ENCODE peak calls at places on chromosomes 2 and 18, in five cellular contexts. T is heart left ventricle, V is IMR-90, K is neural crest cell, W is psoas muscle. U is an unnamed sample.

GRCh38 chr18:46096651-46097300 is 1.3 kb downstream of the ATP5F1A start:
- DNase-seq in W (no peak), T (no peak), V (no peak), K (no peak), U (no peak)

GRCh38 chr2:239731422-239731821 is 293.7 kb downstream of the NDUFA10 start:
- DNase-seq in T (peak), W (peak), K (no peak), V (no peak), U (peak)

GRCh38 chr2:49271060-49271665 is 116.8 kb upstream of the FSHR start:
- DNase-seq in T (no peak), K (no peak), W (no peak), V (no peak), U (no peak)

GRCh38 chr2:143581989-143582719 is 452.9 kb downstream of the ARHGAP15 start:
- DNase-seq in V (peak), K (no peak), T (no peak), W (no peak), U (no peak)

GRCh38 chr2:219701847-219702634 is 74.6 kb downstream of the SLC4A3 start:
- DNase-seq in W (peak), K (no peak), V (peak), T (peak), U (no peak)

GRCh38 chr2:8574196-8575010 is 107.5 kb upstream of the ID2 start:
- DNase-seq in K (no peak), W (no peak), V (peak), T (no peak), U (peak)

GRCh38 chr2:43070676-43071491 is 155.5 kb downstream of the ZFP36L2 start:
- DNase-seq in W (peak), V (no peak), T (no peak), K (peak), U (no peak)

GRCh38 chr2:12930382-12930781 is 213.6 kb downstream of the TRIB2 start:
- DNase-seq in V (no peak), T (no peak), K (no peak), W (no peak), U (no peak)

GRCh38 chr2:191302459-191303155 is 57.4 kb downstream of the MYO1B start:
- DNase-seq in K (no peak), V (peak), W (no peak), T (no peak), U (no peak)

GRCh38 chr2:234146087-234146826 is 95.8 kb downstream of the SPP2 start:
- DNase-seq in V (peak), K (no peak), T (no peak), W (no peak), U (no peak)

GRCh38 chr2:218218409-218219185 is 1.6 kb downstream of the ARPC2 start:
- DNase-seq in K (no peak), V (no peak), W (no peak), T (no peak), U (no peak)

GRCh38 chr2:234795974-234796690 is 155.7 kb upstream of the SH3BP4 start:
- DNase-seq in K (no peak), T (no peak), V (no peak), W (no peak), U (no peak)

GRCh38 chr2:144041612-144042011 is 478.3 kb downstream of the ZEB2 start:
- DNase-seq in K (no peak), T (no peak), W (no peak), V (no peak), U (no peak)

GRCh38 chr18:27844416-27844792 is 332.5 kb downstream of the CDH2 start:
- DNase-seq in W (no peak), T (no peak), V (peak), K (no peak), U (no peak)

GRCh38 chr2:169716229-169716886 is 17.3 kb upstream of the KLHL23 start:
- DNase-seq in T (no peak), K (no peak), W (no peak), V (peak), U (no peak)

GRCh38 chr2:12050381-12050780 is 303.9 kb downstream of the LPIN1 start:
- DNase-seq in T (no peak), V (peak), W (no peak), K (no peak), U (no peak)

GRCh38 chr2:28563869-28564268 is 68.0 kb downstream of the PLB1 start:
- DNase-seq in V (no peak), K (no peak), T (no peak), W (no peak), U (no peak)

GRCh38 chr2:75076088-75076487 is 117.6 kb downstream of the POLE4 start:
- DNase-seq in V (no peak), T (no peak), K (no peak), W (no peak), U (no peak)

GRCh38 chr2:69915050-69915945 is at the start of gene MXD1:
- DNase-seq in T (peak), W (peak), V (no peak), K (no peak), U (peak)

DNA sequence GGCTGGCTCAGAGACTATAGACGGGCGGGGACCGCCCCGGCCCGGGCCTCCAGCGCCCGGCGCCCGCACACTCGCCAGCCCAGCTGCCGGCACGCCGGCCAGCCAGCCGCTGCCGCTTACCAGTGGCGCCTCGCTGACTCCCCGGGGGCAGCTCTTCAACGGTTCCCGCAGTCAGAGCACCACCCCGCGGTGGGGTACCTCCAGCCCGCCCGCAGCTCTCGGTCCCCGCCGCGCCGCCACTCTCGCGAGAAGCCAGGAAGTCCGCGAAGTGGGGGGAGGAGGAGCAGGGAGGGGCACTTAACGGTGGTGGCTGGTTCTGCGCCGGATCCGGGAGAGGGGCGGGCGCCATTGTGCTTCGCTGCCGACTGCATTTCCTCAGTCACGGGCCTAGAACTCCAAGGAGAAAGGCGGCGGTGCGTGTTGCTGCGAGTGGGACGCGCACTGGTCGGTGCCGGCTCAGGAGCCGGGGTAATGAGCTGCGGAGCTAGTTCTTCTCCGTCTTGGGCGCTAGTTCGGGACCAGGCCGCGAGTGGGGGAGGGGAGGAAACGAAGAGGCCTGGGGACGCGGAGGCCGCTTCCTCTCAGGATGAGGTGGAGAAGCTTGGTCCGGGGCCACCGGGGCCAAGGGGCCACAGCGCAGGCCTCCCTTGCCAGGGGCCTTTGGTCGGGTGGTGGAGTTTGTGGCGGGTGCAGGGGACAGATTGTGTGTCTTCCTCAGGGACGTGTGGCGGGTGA is at the start of gene MARCHF7:
- DNase-seq in K (peak), W (peak), T (peak), V (peak), U (peak)
- TF ChIP-seq CTCF in K (peak), W (peak), T (peak), V (peak), U (peak)

GRCh38 chr18:33849731-33850130 is 271.7 kb downstream of the ASXL3 start:
- DNase-seq in K (no peak), V (no peak), T (no peak), W (no peak), U (no peak)

GRCh38 chr18:33854086-33854826 is 276.2 kb downstream of the ASXL3 start:
- DNase-seq in T (no peak), K (no peak), V (no peak), W (no peak), U (no peak)

GRCh38 chr18:33854827-33855139 is 276.8 kb downstream of the ASXL3 start:
- DNase-seq in K (no peak), T (no peak), V (no peak), W (no peak), U (no peak)

DNA sequence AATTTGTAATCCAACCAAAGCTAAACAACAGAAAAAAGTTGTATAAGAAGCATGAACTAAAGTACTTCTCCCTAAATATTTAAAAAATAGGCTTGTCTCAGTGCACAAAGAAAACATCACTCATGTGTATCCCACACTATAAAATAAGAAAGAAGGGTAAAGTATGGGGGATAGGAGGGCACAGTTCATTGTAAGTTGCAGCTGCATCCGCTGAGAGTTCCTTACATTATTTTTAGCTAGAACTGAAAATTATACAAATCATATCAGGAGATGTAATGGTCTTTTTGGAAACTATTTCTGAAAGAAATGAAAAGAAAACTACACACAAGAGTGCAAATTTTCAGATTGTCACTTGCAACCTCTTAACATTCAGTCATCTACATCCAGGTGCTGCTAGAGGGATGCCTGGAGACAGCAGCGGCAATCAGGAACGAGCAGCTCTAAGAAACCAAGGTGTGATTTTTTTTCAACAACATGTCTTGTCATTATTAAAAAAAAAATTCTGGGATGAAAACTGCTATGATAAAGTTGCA is 273.6 kb downstream of the ASXL3 start:
- DNase-seq in V (no peak), W (no peak), K (no peak), T (no peak), U (no peak)
- TF ChIP-seq CTCF in V (no peak), W (no peak), K (no peak), T (no peak), U (no peak)

GRCh38 chr2:237685408-237685807 is 58.0 kb downstream of the LRRFIP1 start:
- DNase-seq in W (no peak), V (no peak), K (no peak), T (no peak), U (no peak)
- TF ChIP-seq CTCF in W (peak), V (peak), K (peak), T (peak), U (peak)

DNA sequence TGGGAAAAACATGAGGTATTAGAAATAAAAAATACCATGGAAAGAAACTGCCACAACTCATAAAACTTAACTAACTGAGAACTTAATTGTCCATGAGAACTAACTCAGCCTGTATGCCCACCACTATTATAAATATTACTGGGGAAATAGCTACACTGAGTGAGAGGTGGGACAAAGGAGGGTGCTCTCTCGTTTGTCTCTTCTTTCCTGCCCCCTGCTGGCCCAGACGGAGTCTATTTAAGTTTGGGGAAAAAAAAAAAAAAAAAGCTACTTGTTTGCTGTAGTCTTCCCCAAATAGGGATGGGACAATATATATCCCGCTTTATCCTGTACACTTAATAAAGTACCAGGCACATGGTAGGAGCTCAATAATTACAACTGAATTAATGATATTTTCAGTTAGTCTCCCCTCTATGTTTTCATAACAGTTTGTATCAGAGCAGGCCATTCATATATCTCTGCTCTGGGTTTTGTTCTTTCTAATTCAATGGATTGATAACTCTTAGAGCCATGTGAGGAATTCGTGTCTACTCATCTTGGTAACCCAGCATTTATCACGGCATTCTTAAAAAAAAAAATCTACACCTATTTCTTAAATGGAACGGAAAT is 647.7 kb upstream of the PKDCC start:
- DNase-seq in W (no peak), V (no peak), K (peak), T (no peak), U (no peak)
- TF ChIP-seq CTCF in W (no peak), V (peak), K (peak), T (peak), U (peak)

DNA sequence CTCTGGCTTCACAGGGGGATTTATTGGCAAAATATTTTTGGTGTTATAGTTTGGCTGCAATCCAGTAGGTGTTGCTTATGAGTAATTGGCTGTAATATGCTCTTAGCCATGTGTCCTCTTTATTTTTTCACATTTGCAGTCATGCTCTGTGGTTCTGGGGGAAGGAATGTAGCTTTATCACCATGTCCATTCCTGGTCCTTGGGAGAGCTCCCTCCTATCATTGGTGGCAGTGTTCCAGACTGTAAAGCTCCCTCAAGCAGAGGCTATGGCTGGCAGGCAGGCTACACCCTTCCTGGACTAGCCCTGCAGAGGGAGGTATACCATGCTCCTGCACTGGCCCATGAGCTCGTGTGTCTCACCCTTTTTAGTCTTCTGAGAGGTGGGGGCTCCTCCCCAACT is 120.0 kb upstream of the FSIP2 start:
- DNase-seq in K (no peak), V (no peak), W (no peak), T (no peak), U (peak)
- TF ChIP-seq CTCF in K (no peak), V (no peak), W (no peak), T (no peak), U (no peak)

GRCh38 chr2:64863097-64863820 is 125.9 kb upstream of the SLC1A4 start:
- DNase-seq in V (no peak), T (no peak), K (no peak), W (no peak), U (no peak)

GRCh38 chr2:64867253-64867996 is 121.8 kb upstream of the SLC1A4 start:
- DNase-seq in W (no peak), V (no peak), T (no peak), K (no peak), U (no peak)

GRCh38 chr2:64865073-64865830 is 123.9 kb upstream of the SLC1A4 start:
- DNase-seq in W (peak), V (peak), T (peak), K (peak), U (no peak)

GRCh38 chr2:64866797-64867196 is 122.4 kb upstream of the SLC1A4 start:
- DNase-seq in T (no peak), K (no peak), V (peak), W (no peak), U (no peak)

DNA sequence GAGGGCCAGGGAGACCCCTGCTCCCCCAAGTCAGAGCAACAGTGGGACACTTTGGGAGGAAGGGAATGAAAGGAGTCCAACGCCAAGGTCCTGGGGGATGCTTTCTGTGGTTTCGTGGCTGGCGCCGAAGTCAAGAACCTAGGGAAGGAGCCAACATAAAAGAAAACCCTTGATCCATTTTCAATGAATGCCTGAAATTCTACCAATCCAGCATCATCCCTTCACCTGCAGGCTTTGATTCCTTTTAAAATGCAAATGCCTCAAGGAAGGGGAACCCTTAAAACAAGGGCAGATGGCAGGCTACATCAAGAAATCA is 123.4 kb upstream of the SLC1A4 start:
- DNase-seq in V (no peak), W (no peak), K (no peak), T (no peak), U (no peak)
- TF ChIP-seq CTCF in V (no peak), W (no peak), K (no peak), T (no peak), U (peak)

GRCh38 chr18:22641973-22642372 is 224.3 kb upstream of the CTAGE1 start:
- DNase-seq in T (no peak), K (no peak), V (no peak), W (no peak), U (no peak)

GRCh38 chr18:22637787-22638186 is 220.1 kb upstream of the CTAGE1 start:
- DNase-seq in V (peak), K (no peak), T (no peak), W (no peak), U (no peak)

GRCh38 chr18:22639026-22639463 is 221.3 kb upstream of the CTAGE1 start:
- DNase-seq in K (no peak), V (peak), W (no peak), T (no peak), U (no peak)

GRCh38 chr18:22640281-22640842 is 222.6 kb upstream of the CTAGE1 start:
- DNase-seq in K (no peak), V (no peak), T (no peak), W (no peak), U (no peak)

DNA sequence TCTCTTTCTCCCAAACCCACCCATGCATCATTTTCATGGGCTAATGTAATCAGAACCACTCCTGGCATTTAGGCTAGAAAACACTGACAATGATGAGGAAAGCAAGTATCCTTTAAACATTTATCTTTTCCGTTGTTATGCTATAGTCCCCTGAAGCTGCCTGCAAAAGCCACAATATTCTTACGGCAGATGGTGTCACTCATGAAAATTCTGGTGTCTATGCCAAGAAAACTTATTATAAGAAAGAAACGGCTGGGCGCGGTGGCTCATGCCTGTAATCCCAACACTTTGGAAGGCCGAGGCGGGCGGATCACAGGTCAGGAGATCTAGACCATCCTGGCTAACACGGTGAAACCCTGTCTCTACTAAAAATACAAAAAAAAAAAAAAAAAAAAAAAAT is 221.9 kb upstream of the CTAGE1 start:
- DNase-seq in W (no peak), V (peak), T (no peak), K (no peak), U (no peak)
- TF ChIP-seq CTCF in W (no peak), V (no peak), T (no peak), K (no peak), U (no peak)

DNA sequence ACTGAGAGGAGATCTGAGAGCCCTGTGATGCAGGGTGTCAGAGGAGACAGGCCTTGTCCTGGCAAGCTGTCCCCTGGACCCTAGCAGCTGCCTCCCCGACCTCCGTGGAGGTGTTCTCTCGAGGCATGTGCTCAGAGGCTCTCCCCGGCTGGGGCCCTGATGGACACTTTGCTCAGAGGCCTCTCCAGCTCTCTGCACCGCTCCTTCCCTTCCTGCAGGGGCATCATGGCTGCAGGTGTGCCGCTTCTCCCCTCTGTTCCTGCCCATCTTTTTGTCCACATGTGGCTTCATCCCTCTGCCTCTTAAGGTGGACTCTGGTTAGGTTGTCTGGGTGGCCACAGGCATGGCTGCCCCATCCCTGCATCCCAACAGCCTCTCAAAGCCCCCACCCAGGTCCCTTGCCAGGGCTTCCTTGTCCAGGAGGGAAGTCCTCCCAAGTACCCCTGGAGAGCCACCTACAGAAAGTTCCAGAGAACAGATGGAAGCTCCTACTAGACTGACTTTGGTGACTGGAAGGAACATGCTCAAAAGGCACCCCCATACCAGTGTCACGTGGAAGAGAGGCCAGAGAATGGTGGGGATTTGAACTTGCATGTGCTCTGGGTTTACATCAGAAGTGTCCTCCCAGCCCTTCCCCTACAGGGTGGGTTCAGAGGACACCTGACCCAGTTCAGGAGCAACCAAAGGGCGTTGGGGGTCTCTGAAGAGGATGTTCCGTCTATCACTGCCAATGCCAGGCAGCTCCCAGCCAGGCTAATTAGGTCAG is 120.4 kb downstream of the KLHL29 start:
- DNase-seq in V (no peak), W (no peak), T (no peak), K (no peak), U (no peak)
- TF ChIP-seq CTCF in V (no peak), W (no peak), T (no peak), K (no peak), U (peak)

GRCh38 chr2:126866451-126866850 is 32.2 kb upstream of the TEX51 start:
- DNase-seq in V (no peak), T (no peak), W (no peak), K (no peak), U (no peak)

GRCh38 chr2:126860395-126860794 is 38.3 kb upstream of the TEX51 start:
- DNase-seq in W (no peak), T (no peak), K (no peak), V (no peak), U (no peak)

GRCh38 chr2:126862730-126863129 is 36.0 kb upstream of the TEX51 start:
- DNase-seq in V (no peak), K (no peak), T (no peak), W (no peak), U (no peak)

GRCh38 chr2:126863336-126864015 is 35.2 kb upstream of the TEX51 start:
- DNase-seq in W (no peak), T (no peak), K (no peak), V (no peak), U (no peak)

GRCh38 chr2:126864861-126865260 is 33.8 kb upstream of the TEX51 start:
- DNase-seq in T (no peak), V (no peak), K (no peak), W (no peak), U (no peak)
- TF ChIP-seq CTCF in T (no peak), V (no peak), K (no peak), W (no peak), U (peak)